ENCODE peak calls at places on chromosomes 12 and 14, in six cellular contexts. One of them, this sample, is unnamed.

GRCh38 chr14:92613008-92613658 is 99.6 kb downstream of the RIN3 start:
- DNase-seq in cardiac muscle cell: peak
- DNase-seq in NCI-H1092: peak
- DNase-seq in anterior cingulate cortex: no peak
- DNase-seq in T-cell: peak
- DNase-seq in stimulated activated naive CD8-positive, alpha-beta T cell treated with anti-CD3 and anti-CD28 coated beads, Interleukin-15, Interleukin-2, amounts not matched to agents 100 U/mL and 50 U/mL, for 24 hours: peak
- DNase-seq in this sample: peak

GRCh38 chr14:31266437-31267331 is 59.1 kb upstream of the HECTD1 start:
- DNase-seq in stimulated activated naive CD8-positive, alpha-beta T cell treated with anti-CD3 and anti-CD28 coated beads, Interleukin-15, Interleukin-2, amounts not matched to agents 100 U/mL and 50 U/mL, for 24 hours: no peak
- DNase-seq in T-cell: no peak
- DNase-seq in anterior cingulate cortex: no peak
- DNase-seq in cardiac muscle cell: no peak
- DNase-seq in NCI-H1092: no peak
- DNase-seq in this sample: no peak

GRCh38 chr14:34462132-34462893 is at the start of gene SPTSSA:
- DNase-seq in stimulated activated naive CD8-positive, alpha-beta T cell treated with anti-CD3 and anti-CD28 coated beads, Interleukin-15, Interleukin-2, amounts not matched to agents 100 U/mL and 50 U/mL, for 24 hours: peak
- DNase-seq in anterior cingulate cortex: peak
- DNase-seq in T-cell: peak
- DNase-seq in NCI-H1092: peak
- DNase-seq in cardiac muscle cell: peak
- DNase-seq in this sample: peak

GRCh38 chr12:18798445-18799139 is 60.7 kb downstream of the CAPZA3 start:
- DNase-seq in NCI-H1092: no peak
- DNase-seq in T-cell: no peak
- DNase-seq in cardiac muscle cell: no peak
- DNase-seq in stimulated activated naive CD8-positive, alpha-beta T cell treated with anti-CD3 and anti-CD28 coated beads, Interleukin-15, Interleukin-2, amounts not matched to agents 100 U/mL and 50 U/mL, for 24 hours: no peak
- DNase-seq in anterior cingulate cortex: no peak
- DNase-seq in this sample: no peak

GRCh38 chr12:108302034-108302433 is 37.1 kb downstream of the CMKLR1 start:
- DNase-seq in stimulated activated naive CD8-positive, alpha-beta T cell treated with anti-CD3 and anti-CD28 coated beads, Interleukin-15, Interleukin-2, amounts not matched to agents 100 U/mL and 50 U/mL, for 24 hours: no peak
- DNase-seq in T-cell: no peak
- DNase-seq in anterior cingulate cortex: no peak
- DNase-seq in NCI-H1092: no peak
- DNase-seq in cardiac muscle cell: no peak
- DNase-seq in this sample: no peak

GRCh38 chr14:45249847-45250575 is 3.0 kb downstream of the MIS18BP1 start:
- DNase-seq in anterior cingulate cortex: no peak
- DNase-seq in T-cell: no peak
- DNase-seq in cardiac muscle cell: no peak
- DNase-seq in stimulated activated naive CD8-positive, alpha-beta T cell treated with anti-CD3 and anti-CD28 coated beads, Interleukin-15, Interleukin-2, amounts not matched to agents 100 U/mL and 50 U/mL, for 24 hours: no peak
- DNase-seq in NCI-H1092: no peak
- DNase-seq in this sample: no peak

GRCh38 chr12:27292718-27293117 is 39.9 kb upstream of the BMAL2 start:
- DNase-seq in anterior cingulate cortex: no peak
- DNase-seq in T-cell: no peak
- DNase-seq in cardiac muscle cell: no peak
- DNase-seq in NCI-H1092: no peak
- DNase-seq in stimulated activated naive CD8-positive, alpha-beta T cell treated with anti-CD3 and anti-CD28 coated beads, Interleukin-15, Interleukin-2, amounts not matched to agents 100 U/mL and 50 U/mL, for 24 hours: no peak
- DNase-seq in this sample: no peak

GRCh38 chr12:54390668-54391551 is 6.4 kb upstream of the ZNF385A start:
- DNase-seq in anterior cingulate cortex: no peak
- DNase-seq in stimulated activated naive CD8-positive, alpha-beta T cell treated with anti-CD3 and anti-CD28 coated beads, Interleukin-15, Interleukin-2, amounts not matched to agents 100 U/mL and 50 U/mL, for 24 hours: peak
- DNase-seq in cardiac muscle cell: peak
- DNase-seq in NCI-H1092: peak
- DNase-seq in T-cell: peak
- DNase-seq in this sample: peak

GRCh38 chr12:1553987-1554982 is 40.1 kb downstream of the FBXL14 start:
- DNase-seq in anterior cingulate cortex: no peak
- DNase-seq in stimulated activated naive CD8-positive, alpha-beta T cell treated with anti-CD3 and anti-CD28 coated beads, Interleukin-15, Interleukin-2, amounts not matched to agents 100 U/mL and 50 U/mL, for 24 hours: peak
- DNase-seq in cardiac muscle cell: no peak
- DNase-seq in T-cell: no peak
- DNase-seq in NCI-H1092: no peak
- DNase-seq in this sample: peak

GRCh38 chr14:100428727-100429126 is 105.6 kb downstream of the SLC25A47 start:
- DNase-seq in cardiac muscle cell: no peak
- DNase-seq in anterior cingulate cortex: no peak
- DNase-seq in T-cell: no peak
- DNase-seq in stimulated activated naive CD8-positive, alpha-beta T cell treated with anti-CD3 and anti-CD28 coated beads, Interleukin-15, Interleukin-2, amounts not matched to agents 100 U/mL and 50 U/mL, for 24 hours: no peak
- DNase-seq in NCI-H1092: no peak
- DNase-seq in this sample: no peak

GRCh38 chr12:84696281-84696680 is 216.3 kb downstream of the SLC6A15 start:
- DNase-seq in cardiac muscle cell: no peak
- DNase-seq in anterior cingulate cortex: no peak
- DNase-seq in T-cell: no peak
- DNase-seq in NCI-H1092: no peak
- DNase-seq in stimulated activated naive CD8-positive, alpha-beta T cell treated with anti-CD3 and anti-CD28 coated beads, Interleukin-15, Interleukin-2, amounts not matched to agents 100 U/mL and 50 U/mL, for 24 hours: no peak
- DNase-seq in this sample: no peak

GRCh38 chr12:45050751-45051489 is at the start of gene DBX2:
- DNase-seq in anterior cingulate cortex: no peak
- DNase-seq in cardiac muscle cell: peak
- DNase-seq in stimulated activated naive CD8-positive, alpha-beta T cell treated with anti-CD3 and anti-CD28 coated beads, Interleukin-15, Interleukin-2, amounts not matched to agents 100 U/mL and 50 U/mL, for 24 hours: peak
- DNase-seq in T-cell: no peak
- DNase-seq in NCI-H1092: no peak
- DNase-seq in this sample: no peak

GRCh38 chr12:94149781-94150482 is 1.6 kb downstream of the PLXNC1 start:
- DNase-seq in stimulated activated naive CD8-positive, alpha-beta T cell treated with anti-CD3 and anti-CD28 coated beads, Interleukin-15, Interleukin-2, amounts not matched to agents 100 U/mL and 50 U/mL, for 24 hours: peak
- DNase-seq in NCI-H1092: peak
- DNase-seq in T-cell: no peak
- DNase-seq in cardiac muscle cell: peak
- DNase-seq in anterior cingulate cortex: peak
- DNase-seq in this sample: peak

GRCh38 chr14:94356379-94357056 is 31.9 kb downstream of the SERPINA1 start:
- DNase-seq in anterior cingulate cortex: no peak
- DNase-seq in NCI-H1092: no peak
- DNase-seq in T-cell: no peak
- DNase-seq in stimulated activated naive CD8-positive, alpha-beta T cell treated with anti-CD3 and anti-CD28 coated beads, Interleukin-15, Interleukin-2, amounts not matched to agents 100 U/mL and 50 U/mL, for 24 hours: no peak
- DNase-seq in cardiac muscle cell: no peak
- DNase-seq in this sample: no peak

GRCh38 chr14:100239200-100239839 is 376 bp downstream of the YY1 start:
- DNase-seq in cardiac muscle cell: peak
- DNase-seq in T-cell: peak
- DNase-seq in stimulated activated naive CD8-positive, alpha-beta T cell treated with anti-CD3 and anti-CD28 coated beads, Interleukin-15, Interleukin-2, amounts not matched to agents 100 U/mL and 50 U/mL, for 24 hours: peak
- DNase-seq in NCI-H1092: no peak
- DNase-seq in anterior cingulate cortex: no peak
- DNase-seq in this sample: peak

GRCh38 chr12:75715682-75716081 is 204.3 kb upstream of the KRR1 start:
- DNase-seq in T-cell: no peak
- DNase-seq in stimulated activated naive CD8-positive, alpha-beta T cell treated with anti-CD3 and anti-CD28 coated beads, Interleukin-15, Interleukin-2, amounts not matched to agents 100 U/mL and 50 U/mL, for 24 hours: no peak
- DNase-seq in NCI-H1092: no peak
- DNase-seq in anterior cingulate cortex: no peak
- DNase-seq in cardiac muscle cell: no peak
- DNase-seq in this sample: no peak

GRCh38 chr12:128387811-128388422 is 120.9 kb downstream of the TMEM132C start:
- DNase-seq in NCI-H1092: peak
- DNase-seq in anterior cingulate cortex: no peak
- DNase-seq in stimulated activated naive CD8-positive, alpha-beta T cell treated with anti-CD3 and anti-CD28 coated beads, Interleukin-15, Interleukin-2, amounts not matched to agents 100 U/mL and 50 U/mL, for 24 hours: peak
- DNase-seq in cardiac muscle cell: peak
- DNase-seq in T-cell: no peak
- DNase-seq in this sample: no peak

GRCh38 chr12:68971404-68971803 is 38.4 kb upstream of the CPM start:
- DNase-seq in anterior cingulate cortex: no peak
- DNase-seq in stimulated activated naive CD8-positive, alpha-beta T cell treated with anti-CD3 and anti-CD28 coated beads, Interleukin-15, Interleukin-2, amounts not matched to agents 100 U/mL and 50 U/mL, for 24 hours: no peak
- DNase-seq in cardiac muscle cell: no peak
- DNase-seq in T-cell: no peak
- DNase-seq in NCI-H1092: no peak
- DNase-seq in this sample: no peak

GRCh38 chr12:53733051-53733812 is 6.0 kb upstream of the CALCOCO1 start:
- DNase-seq in anterior cingulate cortex: no peak
- DNase-seq in NCI-H1092: no peak
- DNase-seq in T-cell: no peak
- DNase-seq in cardiac muscle cell: no peak
- DNase-seq in stimulated activated naive CD8-positive, alpha-beta T cell treated with anti-CD3 and anti-CD28 coated beads, Interleukin-15, Interleukin-2, amounts not matched to agents 100 U/mL and 50 U/mL, for 24 hours: no peak
- DNase-seq in this sample: no peak

GRCh38 chr14:91573894-91574837 is 64.1 kb upstream of the PPP4R3A start:
- DNase-seq in NCI-H1092: peak
- DNase-seq in anterior cingulate cortex: peak
- DNase-seq in stimulated activated naive CD8-positive, alpha-beta T cell treated with anti-CD3 and anti-CD28 coated beads, Interleukin-15, Interleukin-2, amounts not matched to agents 100 U/mL and 50 U/mL, for 24 hours: peak
- DNase-seq in T-cell: peak
- DNase-seq in cardiac muscle cell: peak
- DNase-seq in this sample: peak

This sample was measured in activated B cell treated with CpG ODN at 0.5 μM for 24 hours.